ENCODE peak calls at places on chromosome 11, in six cellular contexts. K, H, D, I, E and Y are unnamed samples.

GRCh38 chr11:57421805-57422204 is 5.1 kb downstream of the SLC43A3 start:
- DNase-seq in E (no peak), D (no peak), H (no peak), K (no peak), I (no peak), Y (no peak)

GRCh38 chr11:11843233-11843632 is 1.5 kb downstream of the USP47 start:
- DNase-seq in H (peak), I (peak), D (peak), K (peak), E (no peak), Y (peak)

GRCh38 chr11:131579932-131580387 is 209.5 kb downstream of the NTM start:
- DNase-seq in I (peak), H (peak), D (peak), K (peak), E (no peak), Y (peak)

GRCh38 chr11:64742087-64742939 is 1.6 kb downstream of the RASGRP2 start:
- DNase-seq in K (peak), H (no peak), E (no peak), I (no peak), D (no peak), Y (peak)

GRCh38 chr11:47004595-47005033 is 68.1 kb downstream of the CSTPP1 start:
- DNase-seq in H (peak), D (peak), K (no peak), E (peak), I (no peak), Y (peak)

GRCh38 chr11:42237701-42238235 is 778.3 kb upstream of the LRRC4C start:
- DNase-seq in K (no peak), I (no peak), E (no peak), H (peak), D (peak), Y (peak)

GRCh38 chr11:126167476-126167875 is 44.0 kb downstream of the RPUSD4 start:
- DNase-seq in K (no peak), H (peak), I (no peak), E (no peak), D (peak), Y (peak)

GRCh38 chr11:13009921-13010736 is 1.0 kb downstream of the RASSF10 start:
- DNase-seq in K (no peak), H (peak), I (peak), D (no peak), E (peak), Y (peak)

GRCh38 chr11:93730108-93731107 is 10.9 kb downstream of the TAF1D start:
- DNase-seq in E (no peak), K (no peak), H (no peak), I (no peak), D (no peak), Y (no peak)

GRCh38 chr11:118872403-118872821 is 11.3 kb upstream of the CXCR5 start:
- DNase-seq in K (peak), I (no peak), D (no peak), H (no peak), E (no peak), Y (no peak)

GRCh38 chr11:78438298-78438975 is 20.8 kb upstream of the GAB2 start:
- DNase-seq in D (no peak), E (no peak), K (peak), I (no peak), H (no peak), Y (no peak)

DNA sequence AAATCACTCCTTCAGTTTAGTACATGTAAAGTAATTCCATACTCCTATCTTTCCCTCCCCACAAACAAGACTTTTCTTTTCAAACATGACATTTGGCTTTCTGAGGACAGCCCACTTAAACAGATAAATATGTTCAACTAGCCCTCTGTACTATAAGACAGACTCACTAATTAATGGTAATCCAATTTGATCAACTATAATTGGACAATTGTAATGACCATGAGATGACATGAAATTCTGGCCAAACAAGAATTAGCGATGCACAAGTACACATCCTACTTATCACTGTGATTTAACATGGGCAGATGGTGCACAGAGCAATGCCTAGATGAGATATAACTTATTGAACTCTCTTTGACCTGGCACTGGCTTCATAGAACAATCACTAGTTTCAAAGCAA is 1033.7 kb upstream of the CCDC90B start:
- DNase-seq in I (no peak), H (no peak), E (no peak), D (no peak), K (no peak), Y (no peak)
- H3K4me3 ChIP-seq in I (no peak), H (no peak), E (no peak), D (no peak), K (no peak), Y (no peak)

DNA sequence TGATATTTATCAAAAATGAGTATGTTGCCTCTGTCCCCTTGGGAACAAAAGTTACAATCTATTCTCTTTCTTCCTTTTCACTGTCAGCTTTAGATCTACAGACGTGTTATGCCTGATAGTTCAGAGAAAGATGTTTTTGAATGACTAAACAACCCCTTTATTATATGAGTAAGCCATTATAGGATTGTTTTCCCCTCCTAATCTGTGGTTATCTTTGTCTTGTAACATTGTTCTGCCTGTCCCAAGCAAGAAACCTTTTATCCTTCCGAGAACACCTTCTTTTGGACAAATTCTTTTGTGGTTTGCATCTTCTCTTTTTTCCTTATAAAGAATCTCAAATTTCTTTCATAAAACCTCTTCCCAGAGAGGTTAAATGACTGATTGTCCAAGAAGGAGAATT is 208.4 kb downstream of the DDX10 start:
- DNase-seq in D (peak), K (no peak), I (no peak), E (no peak), H (peak), Y (peak)
- H3K4me3 ChIP-seq in D (no peak), K (no peak), I (no peak), E (no peak), H (no peak), Y (no peak)

GRCh38 chr11:85934599-85935169 is 79.5 kb downstream of the CCDC83 start:
- DNase-seq in H (peak), D (no peak), K (no peak), I (no peak), E (no peak), Y (no peak)
- H3K4me3 ChIP-seq in H (peak), D (no peak), K (no peak), I (no peak), E (peak), Y (no peak)

GRCh38 chr11:132604446-132604845 is 927.9 kb downstream of the OPCML start:
- DNase-seq in I (no peak), E (no peak), K (no peak), H (peak), D (peak), Y (no peak)
- H3K4me3 ChIP-seq in I (no peak), E (no peak), K (no peak), H (no peak), D (no peak), Y (no peak)

GRCh38 chr11:96361778-96362177 is 18.8 kb upstream of the MAML2 start:
- DNase-seq in E (no peak), H (peak), I (no peak), D (no peak), K (no peak), Y (no peak)

GRCh38 chr11:96357794-96358193 is 14.8 kb upstream of the MAML2 start:
- DNase-seq in H (no peak), I (no peak), E (no peak), K (peak), D (no peak), Y (no peak)

GRCh38 chr11:96358321-96358720 is 15.3 kb upstream of the MAML2 start:
- DNase-seq in I (no peak), K (no peak), D (no peak), H (no peak), E (no peak), Y (no peak)

GRCh38 chr11:96356837-96357236 is 13.8 kb upstream of the MAML2 start:
- DNase-seq in D (no peak), K (no peak), H (no peak), I (no peak), E (no peak), Y (no peak)
- H3K4me3 ChIP-seq in D (no peak), K (no peak), H (no peak), I (no peak), E (no peak), Y (no peak)

GRCh38 chr11:15551897-15552851 is 437.5 kb downstream of the INSC start:
- DNase-seq in I (no peak), H (no peak), E (no peak), K (no peak), D (no peak), Y (no peak)
- H3K4me3 ChIP-seq in I (no peak), H (no peak), E (no peak), K (no peak), D (no peak), Y (no peak)

DNA sequence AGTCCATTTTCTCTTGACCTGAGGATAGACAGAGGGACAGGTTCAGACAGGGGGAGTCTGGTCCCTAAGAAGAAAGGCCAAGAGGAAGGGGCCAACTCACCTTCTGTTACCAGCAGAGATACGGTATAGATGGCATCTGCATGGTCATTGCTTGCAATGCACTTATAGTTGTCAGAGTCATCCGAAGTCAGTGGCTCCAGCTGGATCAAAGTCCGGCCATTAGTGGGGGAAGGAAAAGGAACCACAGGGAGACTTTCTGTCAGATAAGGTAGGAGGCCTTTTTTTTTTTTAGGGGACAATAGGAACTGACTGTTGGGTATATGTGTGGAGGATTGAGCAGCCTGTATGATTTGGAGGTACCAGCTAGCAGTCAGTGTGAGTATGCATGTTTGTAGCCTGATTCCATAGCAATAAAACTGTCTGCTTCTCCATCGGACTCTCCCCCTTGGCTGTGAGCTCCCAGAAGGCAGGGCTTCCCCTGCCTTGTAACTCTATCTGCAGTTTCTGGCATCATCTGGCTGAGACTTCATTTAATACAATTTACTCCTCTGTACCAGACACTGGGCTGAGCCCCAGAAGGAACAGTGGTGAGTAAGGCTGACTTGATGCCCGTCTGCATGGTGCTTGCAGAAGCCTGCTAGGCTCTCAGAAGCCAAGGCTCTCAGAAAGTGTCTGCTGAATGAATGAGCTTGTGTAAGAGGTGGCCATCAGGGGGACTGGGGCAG is 5.7 kb downstream of the IGSF22 start:
- DNase-seq in H (peak), K (no peak), D (peak), E (no peak), I (no peak), Y (peak)
- H3K4me3 ChIP-seq in H (peak), K (no peak), D (no peak), E (peak), I (no peak), Y (no peak)

GRCh38 chr11:1382429-1382828 is 7.3 kb upstream of the BRSK2 start:
- DNase-seq in D (no peak), K (no peak), E (no peak), H (no peak), I (no peak), Y (no peak)
- H3K4me3 ChIP-seq in D (no peak), K (no peak), E (no peak), H (no peak), I (no peak), Y (no peak)

DNA sequence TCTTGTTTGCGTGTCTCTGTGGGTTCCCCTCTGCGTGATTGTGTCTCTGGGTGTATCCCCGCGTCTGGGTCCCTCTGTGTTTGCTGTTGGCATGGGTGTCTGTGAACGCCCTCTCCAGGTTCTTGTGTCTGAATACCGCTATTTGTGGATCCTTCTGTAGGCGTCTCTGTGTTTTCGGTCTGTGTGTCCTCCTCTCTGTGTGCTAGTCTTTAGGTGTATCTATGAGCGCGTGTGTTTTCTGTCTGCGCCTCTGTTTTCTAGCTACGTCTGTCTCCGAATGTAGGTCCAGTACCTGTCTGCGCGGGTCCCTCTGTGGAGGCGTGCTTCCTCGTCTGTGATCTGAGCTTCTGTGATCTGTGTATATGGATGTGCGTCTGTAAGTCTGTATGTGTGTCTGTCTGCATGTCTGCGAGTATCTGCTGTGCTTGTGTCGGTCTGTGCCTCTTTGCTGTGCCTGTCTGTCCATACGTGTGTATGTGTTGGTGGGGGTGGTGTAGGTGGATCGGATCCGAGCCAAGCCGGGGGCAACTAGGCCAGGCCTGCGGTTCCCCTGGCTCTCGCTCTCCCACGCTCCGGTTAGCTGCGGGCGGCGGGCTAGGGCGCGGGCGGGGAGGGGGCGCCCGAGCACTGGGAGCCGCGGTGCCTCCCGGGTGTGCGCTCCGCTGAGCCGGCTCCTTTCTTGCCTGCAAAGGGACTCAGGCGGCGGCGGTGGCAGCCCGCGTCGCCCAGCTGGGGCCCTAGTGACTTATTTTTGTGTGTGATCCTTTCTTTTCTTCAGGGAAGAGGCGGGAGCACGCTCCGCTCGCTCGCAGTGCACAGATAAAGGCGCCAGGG is 105.3 kb upstream of the E2F8 start:
- DNase-seq in D (peak), I (peak), E (no peak), K (no peak), H (no peak), Y (peak)
- H3K4me3 ChIP-seq in D (peak), I (peak), E (peak), K (peak), H (peak), Y (peak)

GRCh38 chr11:73530109-73530508 is 67.8 kb downstream of the FAM168A start:
- DNase-seq in D (no peak), K (no peak), E (no peak), I (no peak), H (no peak), Y (no peak)

GRCh38 chr11:73528013-73528412 is 69.9 kb downstream of the FAM168A start:
- DNase-seq in H (no peak), I (no peak), E (no peak), D (no peak), K (no peak), Y (no peak)

GRCh38 chr11:73528877-73529530 is 68.9 kb downstream of the FAM168A start:
- DNase-seq in H (no peak), D (no peak), K (no peak), I (no peak), E (no peak), Y (no peak)

GRCh38 chr11:73525611-73526010 is 72.3 kb downstream of the FAM168A start:
- DNase-seq in D (no peak), E (no peak), I (no peak), K (no peak), H (no peak), Y (no peak)

DNA sequence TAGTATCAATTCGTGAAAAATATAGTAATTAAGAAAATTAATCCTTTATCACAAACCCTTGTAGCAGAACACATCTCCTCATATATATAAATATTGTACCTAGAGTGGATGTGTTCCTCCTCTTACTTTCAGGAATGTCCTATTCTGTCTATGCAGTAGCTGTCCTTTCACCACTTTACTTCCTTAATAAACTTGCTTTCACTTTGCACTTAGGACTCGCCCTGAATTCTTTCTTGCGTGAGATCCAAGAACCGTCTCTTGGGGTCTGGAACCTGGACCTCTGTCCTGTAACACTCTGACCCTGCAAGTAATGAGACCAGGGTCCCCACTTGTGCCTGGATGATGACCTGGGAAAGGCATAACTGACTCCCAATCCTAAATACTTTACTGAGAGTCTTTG is 69.5 kb downstream of the FAM168A start:
- DNase-seq in H (no peak), D (no peak), E (no peak), K (no peak), I (no peak), Y (no peak)
- H3K4me3 ChIP-seq in H (peak), D (no peak), E (peak), K (no peak), I (no peak), Y (no peak)